ENCODE peak calls at places on chromosomes 12 and 14, in nine cellular contexts. K is frontal cortex; P is RPMI7951; X is hepatocyte; L is NCI-H2081; W is NCI-H774; V is stimulated activated CD8-positive, alpha-beta memory T cell treated with anti-CD3 and anti-CD28 coated beads, Interleukin-7, amount 100 ng/mL, for 1 hour; S is nephron progenitor cell; B is iris pigment epithelial cell. O is an unnamed sample.

GRCh38 chr12:24909667-24910066 is 39.2 kb downstream of the BCAT1 start:
- DNase-seq in K (no peak), P (peak), X (peak), L (no peak), W (no peak), V (no peak), S (no peak), B (peak), O (no peak)

GRCh38 chr14:79920180-79920579 is 291.1 kb downstream of the DIO2 start:
- DNase-seq in K (no peak), P (no peak), X (no peak), L (no peak), W (no peak), V (no peak), S (no peak), B (no peak), O (no peak)

GRCh38 chr12:31007636-31008175 is 66.0 kb upstream of the DDX11 start:
- DNase-seq in K (no peak), P (no peak), X (no peak), L (no peak), W (no peak), V (no peak), S (no peak), B (no peak), O (no peak)

GRCh38 chr12:3168775-3169221 is 91.6 kb downstream of the TSPAN9 start:
- DNase-seq in K (peak), P (peak), X (peak), L (no peak), W (peak), V (no peak), S (no peak), B (peak), O (peak)

GRCh38 chr14:75226755-75227544 is 50.5 kb upstream of the TMED10 start:
- DNase-seq in K (no peak), P (no peak), X (no peak), L (no peak), W (no peak), V (no peak), S (no peak), B (no peak), O (peak)

GRCh38 chr12:64714551-64714968 is 44.6 kb downstream of the GNS start:
- DNase-seq in K (no peak), P (no peak), X (no peak), L (no peak), W (no peak), V (no peak), S (no peak), B (no peak), O (no peak)

GRCh38 chr12:107439101-107439738 is 246.4 kb upstream of the PWP1 start:
- DNase-seq in K (no peak), P (no peak), X (no peak), L (no peak), W (no peak), V (no peak), S (no peak), B (no peak), O (no peak)

GRCh38 chr12:21073822-21074460 is 57.1 kb upstream of the SLCO1B1 start:
- DNase-seq in K (no peak), P (no peak), X (no peak), L (no peak), W (no peak), V (no peak), S (no peak), B (peak), O (no peak)

GRCh38 chr12:110760204-110760609 is 17.5 kb upstream of the PPP1CC start:
- DNase-seq in K (no peak), P (no peak), X (no peak), L (no peak), W (no peak), V (no peak), S (no peak), B (no peak), O (no peak)

GRCh38 chr12:93380480-93381121 is 2.9 kb downstream of the NUDT4 start:
- DNase-seq in K (no peak), P (peak), X (peak), L (peak), W (no peak), V (no peak), S (no peak), B (peak), O (peak)

GRCh38 chr14:104428860-104429259 is 150.7 kb upstream of the C14orf180 start:
- DNase-seq in K (no peak), P (no peak), X (no peak), L (no peak), W (no peak), V (no peak), S (no peak), B (no peak), O (no peak)

GRCh38 chr12:53866727-53867126 is 71.9 kb upstream of the HOXC13 start:
- DNase-seq in K (no peak), P (no peak), X (no peak), L (no peak), W (no peak), V (no peak), S (no peak), B (no peak), O (no peak)

GRCh38 chr12:6632026-6632978 is 3.5 kb downstream of the LPAR5 start:
- DNase-seq in K (no peak), P (no peak), X (peak), L (peak), W (no peak), V (peak), S (no peak), B (no peak), O (no peak)

GRCh38 chr14:40312296-40312695 is 880.1 kb upstream of the FBXO33 start:
- DNase-seq in K (no peak), P (no peak), X (no peak), L (no peak), W (no peak), V (no peak), S (no peak), B (no peak), O (no peak)

GRCh38 chr14:34356267-34356660 is 105.8 kb downstream of the SPTSSA start:
- DNase-seq in K (no peak), P (peak), X (no peak), L (peak), W (no peak), V (no peak), S (no peak), B (peak), O (no peak)

O was measured in HT-29.